ENCODE peak calls at places on chromosome 22, in seven cellular contexts. One of them, this sample, is unnamed.

GRCh38 chr22:28440517-28441366 is 238.9 kb downstream of the TTC28 start:
- DNase-seq in tibial artery: no peak
- DNase-seq in kidney epithelial cell: no peak
- DNase-seq in lower lobe of right lung: no peak
- DNase-seq in type B pancreatic cell: no peak
- DNase-seq in GM12865: no peak
- DNase-seq in HL-60: no peak
- DNase-seq in this sample: peak

GRCh38 chr22:39315389-39315788 is 4.0 kb downstream of the RPL3 start:
- DNase-seq in tibial artery: no peak
- DNase-seq in kidney epithelial cell: no peak
- DNase-seq in lower lobe of right lung: no peak
- DNase-seq in type B pancreatic cell: no peak
- DNase-seq in GM12865: no peak
- DNase-seq in HL-60: no peak
- DNase-seq in this sample: no peak

GRCh38 chr22:21569459-21570161 is 2.1 kb downstream of the UBE2L3 start:
- DNase-seq in tibial artery: no peak
- DNase-seq in kidney epithelial cell: no peak
- DNase-seq in lower lobe of right lung: no peak
- DNase-seq in type B pancreatic cell: no peak
- DNase-seq in GM12865: peak
- DNase-seq in HL-60: peak
- DNase-seq in this sample: peak

GRCh38 chr22:34111210-34111824 is 191.0 kb upstream of the LARGE1 start:
- DNase-seq in tibial artery: no peak
- DNase-seq in kidney epithelial cell: no peak
- DNase-seq in lower lobe of right lung: no peak
- DNase-seq in type B pancreatic cell: no peak
- DNase-seq in GM12865: peak
- DNase-seq in HL-60: no peak
- DNase-seq in this sample: no peak

GRCh38 chr22:49247194-49247924 is 580.3 kb downstream of the BRD1 start:
- DNase-seq in tibial artery: peak
- DNase-seq in kidney epithelial cell: no peak
- DNase-seq in lower lobe of right lung: no peak
- DNase-seq in type B pancreatic cell: peak
- DNase-seq in GM12865: no peak
- DNase-seq in HL-60: no peak
- DNase-seq in this sample: no peak

GRCh38 chr22:23106906-23107367 is 34.9 kb downstream of the RSPH14 start:
- DNase-seq in tibial artery: no peak
- DNase-seq in kidney epithelial cell: no peak
- DNase-seq in lower lobe of right lung: no peak
- DNase-seq in type B pancreatic cell: no peak
- DNase-seq in GM12865: no peak
- DNase-seq in HL-60: no peak
- DNase-seq in this sample: no peak

GRCh38 chr22:33853200-33854097 is 66.8 kb downstream of the LARGE1 start:
- DNase-seq in tibial artery: peak
- DNase-seq in kidney epithelial cell: peak
- DNase-seq in lower lobe of right lung: peak
- DNase-seq in type B pancreatic cell: no peak
- DNase-seq in GM12865: peak
- DNase-seq in HL-60: peak
- DNase-seq in this sample: no peak

GRCh38 chr22:47225931-47226633 is 463.6 kb downstream of the TBC1D22A start:
- DNase-seq in tibial artery: no peak
- DNase-seq in kidney epithelial cell: no peak
- DNase-seq in lower lobe of right lung: no peak
- DNase-seq in type B pancreatic cell: no peak
- DNase-seq in GM12865: no peak
- DNase-seq in HL-60: no peak
- DNase-seq in this sample: no peak

GRCh38 chr22:46678785-46679700 is 58.9 kb downstream of the GRAMD4 start:
- DNase-seq in tibial artery: no peak
- DNase-seq in kidney epithelial cell: no peak
- DNase-seq in lower lobe of right lung: no peak
- DNase-seq in type B pancreatic cell: no peak
- DNase-seq in GM12865: no peak
- DNase-seq in HL-60: no peak
- DNase-seq in this sample: no peak

GRCh38 chr22:39574779-39575551 is 4.4 kb downstream of the CACNA1I start:
- DNase-seq in tibial artery: no peak
- DNase-seq in kidney epithelial cell: peak
- DNase-seq in lower lobe of right lung: no peak
- DNase-seq in type B pancreatic cell: no peak
- DNase-seq in GM12865: no peak
- DNase-seq in HL-60: no peak
- DNase-seq in this sample: peak

GRCh38 chr22:30390974-30391691 is 3.9 kb upstream of the RNF215 start:
- DNase-seq in tibial artery: no peak
- DNase-seq in kidney epithelial cell: no peak
- DNase-seq in lower lobe of right lung: peak
- DNase-seq in type B pancreatic cell: no peak
- DNase-seq in GM12865: peak
- DNase-seq in HL-60: peak
- DNase-seq in this sample: peak

GRCh38 chr22:39237276-39238123 is 7.3 kb downstream of the PDGFB start:
- DNase-seq in tibial artery: no peak
- DNase-seq in kidney epithelial cell: no peak
- DNase-seq in lower lobe of right lung: peak
- DNase-seq in type B pancreatic cell: no peak
- DNase-seq in GM12865: peak
- DNase-seq in HL-60: no peak
- DNase-seq in this sample: no peak

GRCh38 chr22:40265783-40266182 is 80.5 kb upstream of the ADSL start:
- DNase-seq in tibial artery: no peak
- DNase-seq in kidney epithelial cell: no peak
- DNase-seq in lower lobe of right lung: no peak
- DNase-seq in type B pancreatic cell: no peak
- DNase-seq in GM12865: peak
- DNase-seq in HL-60: peak
- DNase-seq in this sample: no peak

GRCh38 chr22:21593406-21594232 is 26.1 kb downstream of the UBE2L3 start:
- DNase-seq in tibial artery: no peak
- DNase-seq in kidney epithelial cell: no peak
- DNase-seq in lower lobe of right lung: no peak
- DNase-seq in type B pancreatic cell: no peak
- DNase-seq in GM12865: no peak
- DNase-seq in HL-60: no peak
- DNase-seq in this sample: no peak

GRCh38 chr22:23147632-23148387 is 2.5 kb downstream of the RAB36 start:
- DNase-seq in tibial artery: no peak
- DNase-seq in kidney epithelial cell: no peak
- DNase-seq in lower lobe of right lung: no peak
- DNase-seq in type B pancreatic cell: no peak
- DNase-seq in GM12865: no peak
- DNase-seq in HL-60: no peak
- DNase-seq in this sample: no peak

GRCh38 chr22:39478461-39478860 is 21.6 kb downstream of the MGAT3 start:
- DNase-seq in tibial artery: no peak
- DNase-seq in kidney epithelial cell: no peak
- DNase-seq in lower lobe of right lung: no peak
- DNase-seq in type B pancreatic cell: no peak
- DNase-seq in GM12865: no peak
- DNase-seq in HL-60: no peak
- DNase-seq in this sample: no peak

GRCh38 chr22:27492566-27493201 is 308.9 kb downstream of the MN1 start:
- DNase-seq in tibial artery: no peak
- DNase-seq in kidney epithelial cell: no peak
- DNase-seq in lower lobe of right lung: no peak
- DNase-seq in type B pancreatic cell: no peak
- DNase-seq in GM12865: peak
- DNase-seq in HL-60: no peak
- DNase-seq in this sample: no peak

GRCh38 chr22:49264696-49265095 is 563.0 kb downstream of the BRD1 start:
- DNase-seq in tibial artery: peak
- DNase-seq in kidney epithelial cell: no peak
- DNase-seq in lower lobe of right lung: no peak
- DNase-seq in type B pancreatic cell: peak
- DNase-seq in GM12865: no peak
- DNase-seq in HL-60: no peak
- DNase-seq in this sample: no peak

GRCh38 chr22:20624161-20624616 is 116.8 kb downstream of the MED15 start:
- DNase-seq in tibial artery: no peak
- DNase-seq in kidney epithelial cell: no peak
- DNase-seq in lower lobe of right lung: no peak
- DNase-seq in type B pancreatic cell: no peak
- DNase-seq in GM12865: peak
- DNase-seq in HL-60: no peak
- DNase-seq in this sample: no peak

GRCh38 chr22:20578192-20578591 is 70.8 kb downstream of the MED15 start:
- DNase-seq in tibial artery: no peak
- DNase-seq in kidney epithelial cell: no peak
- DNase-seq in lower lobe of right lung: no peak
- DNase-seq in type B pancreatic cell: no peak
- DNase-seq in GM12865: no peak
- DNase-seq in HL-60: no peak
- DNase-seq in this sample: no peak

GRCh38 chr22:19519041-19519926 is 4.9 kb downstream of the CLDN5 start:
- DNase-seq in tibial artery: peak
- DNase-seq in kidney epithelial cell: no peak
- DNase-seq in lower lobe of right lung: no peak
- DNase-seq in type B pancreatic cell: peak
- DNase-seq in GM12865: no peak
- DNase-seq in HL-60: no peak
- DNase-seq in this sample: no peak

GRCh38 chr22:18992543-18993198 is 56.6 kb upstream of the PRODH start:
- DNase-seq in tibial artery: no peak
- DNase-seq in kidney epithelial cell: no peak
- DNase-seq in lower lobe of right lung: no peak
- DNase-seq in type B pancreatic cell: peak
- DNase-seq in GM12865: no peak
- DNase-seq in HL-60: no peak
- DNase-seq in this sample: no peak

GRCh38 chr22:38072322-38073149 is 11.4 kb downstream of the SLC16A8 start:
- DNase-seq in tibial artery: no peak
- DNase-seq in kidney epithelial cell: no peak
- DNase-seq in lower lobe of right lung: peak
- DNase-seq in type B pancreatic cell: no peak
- DNase-seq in GM12865: no peak
- DNase-seq in HL-60: no peak
- DNase-seq in this sample: no peak

GRCh38 chr22:27984001-27984695 is 65.1 kb upstream of the PITPNB start:
- DNase-seq in tibial artery: peak
- DNase-seq in kidney epithelial cell: no peak
- DNase-seq in lower lobe of right lung: no peak
- DNase-seq in type B pancreatic cell: no peak
- DNase-seq in GM12865: no peak
- DNase-seq in HL-60: no peak
- DNase-seq in this sample: no peak

GRCh38 chr22:43818981-43819690 is 7.0 kb upstream of the EFCAB6 start:
- DNase-seq in tibial artery: peak
- DNase-seq in kidney epithelial cell: no peak
- DNase-seq in lower lobe of right lung: no peak
- DNase-seq in type B pancreatic cell: peak
- DNase-seq in GM12865: no peak
- DNase-seq in HL-60: no peak
- DNase-seq in this sample: no peak

GRCh38 chr22:27801197-27801615 is 350 bp downstream of the MN1 start:
- DNase-seq in tibial artery: no peak
- DNase-seq in kidney epithelial cell: no peak
- DNase-seq in lower lobe of right lung: no peak
- DNase-seq in type B pancreatic cell: no peak
- DNase-seq in GM12865: peak
- DNase-seq in HL-60: no peak
- DNase-seq in this sample: no peak

GRCh38 chr22:27872488-27872887 is 46.6 kb downstream of the PITPNB start:
- DNase-seq in tibial artery: no peak
- DNase-seq in kidney epithelial cell: no peak
- DNase-seq in lower lobe of right lung: no peak
- DNase-seq in type B pancreatic cell: no peak
- DNase-seq in GM12865: no peak
- DNase-seq in HL-60: no peak
- DNase-seq in this sample: no peak

GRCh38 chr22:33792837-33793236 is 127.4 kb downstream of the LARGE1 start:
- DNase-seq in tibial artery: no peak
- DNase-seq in kidney epithelial cell: no peak
- DNase-seq in lower lobe of right lung: no peak
- DNase-seq in type B pancreatic cell: no peak
- DNase-seq in GM12865: no peak
- DNase-seq in HL-60: no peak
- DNase-seq in this sample: no peak

GRCh38 chr22:19876941-19877625 is 22.4 kb upstream of the GNB1L start:
- DNase-seq in tibial artery: peak
- DNase-seq in kidney epithelial cell: no peak
- DNase-seq in lower lobe of right lung: peak
- DNase-seq in type B pancreatic cell: peak
- DNase-seq in GM12865: no peak
- DNase-seq in HL-60: no peak
- DNase-seq in this sample: no peak

GRCh38 chr22:42132457-42132856 is 1.8 kb upstream of the CYP2D6 start:
- DNase-seq in tibial artery: no peak
- DNase-seq in kidney epithelial cell: no peak
- DNase-seq in lower lobe of right lung: no peak
- DNase-seq in type B pancreatic cell: no peak
- DNase-seq in GM12865: no peak
- DNase-seq in HL-60: no peak
- DNase-seq in this sample: no peak
- TF ChIP-seq CTCF in tibial artery: no peak
- TF ChIP-seq CTCF in kidney epithelial cell: no peak
- TF ChIP-seq CTCF in lower lobe of right lung: no peak
- TF ChIP-seq CTCF in type B pancreatic cell: no peak
- TF ChIP-seq CTCF in GM12865: no peak
- TF ChIP-seq CTCF in HL-60: no peak
- TF ChIP-seq CTCF in this sample: no peak

GRCh38 chr22:24503137-24503850 is 8.2 kb downstream of the UPB1 start:
- DNase-seq in tibial artery: no peak
- DNase-seq in kidney epithelial cell: no peak
- DNase-seq in lower lobe of right lung: peak
- DNase-seq in type B pancreatic cell: no peak
- DNase-seq in GM12865: peak
- DNase-seq in HL-60: peak
- DNase-seq in this sample: no peak
- TF ChIP-seq CTCF in tibial artery: peak
- TF ChIP-seq CTCF in kidney epithelial cell: peak
- TF ChIP-seq CTCF in lower lobe of right lung: peak
- TF ChIP-seq CTCF in type B pancreatic cell: peak
- TF ChIP-seq CTCF in GM12865: peak
- TF ChIP-seq CTCF in HL-60: peak
- TF ChIP-seq CTCF in this sample: peak

DNA sequence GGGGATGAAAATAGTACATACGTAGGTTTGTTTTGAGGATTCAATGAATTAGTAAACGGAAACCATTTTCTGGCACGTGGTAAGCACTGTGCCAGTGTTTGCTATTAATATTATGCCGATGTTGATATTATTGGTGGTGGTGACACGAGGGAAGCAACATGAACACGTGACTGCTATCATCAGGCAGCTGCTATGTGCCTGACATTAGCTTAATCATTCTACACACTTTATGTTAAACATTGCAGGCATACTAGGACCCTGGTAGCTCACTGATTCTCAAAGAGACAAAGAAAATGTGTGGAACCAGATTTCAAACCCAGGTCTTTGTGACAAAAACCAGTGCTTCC is 656 bp downstream of the SRRD start:
- DNase-seq in tibial artery: peak
- DNase-seq in kidney epithelial cell: no peak
- DNase-seq in lower lobe of right lung: no peak
- DNase-seq in type B pancreatic cell: no peak
- DNase-seq in GM12865: peak
- DNase-seq in HL-60: no peak
- DNase-seq in this sample: no peak
- TF ChIP-seq CTCF in tibial artery: no peak
- TF ChIP-seq CTCF in kidney epithelial cell: no peak
- TF ChIP-seq CTCF in lower lobe of right lung: no peak
- TF ChIP-seq CTCF in type B pancreatic cell: no peak
- TF ChIP-seq CTCF in GM12865: no peak
- TF ChIP-seq CTCF in HL-60: no peak
- TF ChIP-seq CTCF in this sample: no peak

GRCh38 chr22:36536717-36537116 is 7.8 kb upstream of the EIF3D start:
- DNase-seq in tibial artery: no peak
- DNase-seq in kidney epithelial cell: no peak
- DNase-seq in lower lobe of right lung: no peak
- DNase-seq in type B pancreatic cell: no peak
- DNase-seq in GM12865: no peak
- DNase-seq in HL-60: no peak
- DNase-seq in this sample: no peak
- TF ChIP-seq CTCF in tibial artery: no peak
- TF ChIP-seq CTCF in kidney epithelial cell: no peak
- TF ChIP-seq CTCF in lower lobe of right lung: no peak
- TF ChIP-seq CTCF in type B pancreatic cell: no peak
- TF ChIP-seq CTCF in GM12865: no peak
- TF ChIP-seq CTCF in HL-60: no peak
- TF ChIP-seq CTCF in this sample: no peak

This sample was measured in retinal pigment epithelial cell.